ENCODE peak calls at places on chromosomes 1 and 21, in five cellular contexts. G, T, Z, V and I are unnamed samples.

GRCh38 chr1:92975551-92976232 is 14.4 kb upstream of the DIPK1A start:
- ATAC-seq in G (peak), T (peak), V (no peak), Z (no peak), I (peak)

GRCh38 chr1:88062650-88063153 is 621.4 kb upstream of the PKN2 start:
- ATAC-seq in G (no peak), V (no peak), Z (no peak), T (no peak), I (no peak)

GRCh38 chr1:184396081-184396480 is 9.3 kb downstream of the C1orf21 start:
- ATAC-seq in Z (no peak), G (no peak), V (no peak), T (peak), I (peak)

GRCh38 chr1:206895837-206896242 is 1.4 kb upstream of the IL24 start:
- ATAC-seq in G (no peak), T (no peak), Z (no peak), V (no peak), I (no peak)

GRCh38 chr21:29499734-29500343 is 201.1 kb downstream of the BACH1 start:
- ATAC-seq in G (peak), T (peak), Z (peak), V (no peak), I (no peak)

GRCh38 chr1:100455478-100456072 is 82.4 kb upstream of the GPR88 start:
- ATAC-seq in V (no peak), Z (peak), G (no peak), T (no peak), I (no peak)

GRCh38 chr1:20080441-20081330 is 10.7 kb downstream of the PLA2G5 start:
- ATAC-seq in T (peak), G (peak), Z (peak), V (no peak), I (peak)

GRCh38 chr1:213041443-213041842 is 9.6 kb upstream of the RPS6KC1 start:
- ATAC-seq in Z (peak), T (no peak), G (no peak), V (no peak), I (no peak)

GRCh38 chr1:39269349-39269748 is 64.9 kb downstream of the MACF1 start:
- ATAC-seq in V (no peak), T (peak), G (no peak), Z (no peak), I (peak)

GRCh38 chr1:59541161-59541560 is 244.3 kb downstream of the FGGY start:
- ATAC-seq in V (no peak), Z (no peak), G (no peak), T (no peak), I (no peak)

GRCh38 chr1:164671597-164672327 is 112.8 kb downstream of the PBX1 start:
- ATAC-seq in T (no peak), Z (no peak), V (no peak), G (no peak), I (no peak)

GRCh38 chr1:230351516-230351915 is 74.6 kb downstream of the PGBD5 start:
- ATAC-seq in G (no peak), T (no peak), V (no peak), Z (no peak), I (no peak)

GRCh38 chr1:115090956-115091355 is 1.7 kb upstream of the TSPAN2 start:
- ATAC-seq in G (no peak), Z (no peak), T (no peak), V (no peak), I (no peak)

GRCh38 chr1:109045595-109045994 is 3.7 kb upstream of the WDR47 start:
- ATAC-seq in Z (no peak), G (no peak), V (no peak), T (no peak), I (no peak)

GRCh38 chr1:94001397-94002045 is 92.3 kb upstream of the GCLM start:
- ATAC-seq in G (no peak), Z (no peak), T (no peak), V (no peak), I (peak)

GRCh38 chr1:235206533-235207201 is 45.6 kb upstream of the RBM34 start:
- ATAC-seq in T (no peak), Z (peak), G (peak), V (peak), I (no peak)